ENCODE peak calls at places on chromosomes 3 and 15, in four cellular contexts. O is transverse colon, X is fibroblast of pulmonary artery, Z is breast epithelium. Y is an unnamed sample.

GRCh38 chr3:43344520-43344919 is 58.2 kb downstream of the SNRK start:
- DNase-seq in X (no peak), O (no peak), Z (no peak), Y (no peak)

GRCh38 chr15:82393671-82394070 is 35.9 kb upstream of the GOLGA6L9 start:
- DNase-seq in O (no peak), Z (no peak), X (no peak), Y (peak; percentile 16)

GRCh38 chr3:112101946-112102345 is 15.8 kb downstream of the C3orf52 start:
- DNase-seq in O (no peak), X (peak; percentile 72), Z (no peak), Y (peak; percentile 87)

GRCh38 chr15:85743392-85744045 is 51.2 kb downstream of the KLHL25 start:
- DNase-seq in X (no peak), Z (no peak), O (no peak), Y (no peak)

GRCh38 chr15:75720297-75720696 is 7.6 kb upstream of the CSPG4 start:
- DNase-seq in X (no peak), O (no peak), Z (no peak), Y (no peak)

GRCh38 chr3:185823280-185824044 is 1.4 kb downstream of the IGF2BP2 start:
- DNase-seq in X (peak; percentile 47), Z (no peak), O (peak; percentile 53), Y (no peak)

GRCh38 chr15:70095387-70096214 is 2.1 kb downstream of the TLE3 start:
- DNase-seq in X (no peak), O (peak; percentile 43), Z (no peak), Y (no peak)

GRCh38 chr3:29281265-29282228 is 676 bp downstream of the RBMS3 start:
- DNase-seq in O (no peak), Z (no peak), X (peak; percentile 74), Y (peak; percentile 65)

GRCh38 chr15:34647569-34648334 is 64.3 kb upstream of the GOLGA8B start:
- DNase-seq in X (no peak), O (no peak), Z (no peak), Y (peak; percentile 15)

GRCh38 chr15:37819191-37819590 is 115.2 kb upstream of the TMCO5A start:
- DNase-seq in O (no peak), Z (no peak), X (peak; percentile 38), Y (no peak)

GRCh38 chr15:86743283-86743903 is 663.7 kb downstream of the AGBL1 start:
- DNase-seq in X (no peak), Z (no peak), O (peak; percentile 64), Y (peak; percentile 0)

DNA sequence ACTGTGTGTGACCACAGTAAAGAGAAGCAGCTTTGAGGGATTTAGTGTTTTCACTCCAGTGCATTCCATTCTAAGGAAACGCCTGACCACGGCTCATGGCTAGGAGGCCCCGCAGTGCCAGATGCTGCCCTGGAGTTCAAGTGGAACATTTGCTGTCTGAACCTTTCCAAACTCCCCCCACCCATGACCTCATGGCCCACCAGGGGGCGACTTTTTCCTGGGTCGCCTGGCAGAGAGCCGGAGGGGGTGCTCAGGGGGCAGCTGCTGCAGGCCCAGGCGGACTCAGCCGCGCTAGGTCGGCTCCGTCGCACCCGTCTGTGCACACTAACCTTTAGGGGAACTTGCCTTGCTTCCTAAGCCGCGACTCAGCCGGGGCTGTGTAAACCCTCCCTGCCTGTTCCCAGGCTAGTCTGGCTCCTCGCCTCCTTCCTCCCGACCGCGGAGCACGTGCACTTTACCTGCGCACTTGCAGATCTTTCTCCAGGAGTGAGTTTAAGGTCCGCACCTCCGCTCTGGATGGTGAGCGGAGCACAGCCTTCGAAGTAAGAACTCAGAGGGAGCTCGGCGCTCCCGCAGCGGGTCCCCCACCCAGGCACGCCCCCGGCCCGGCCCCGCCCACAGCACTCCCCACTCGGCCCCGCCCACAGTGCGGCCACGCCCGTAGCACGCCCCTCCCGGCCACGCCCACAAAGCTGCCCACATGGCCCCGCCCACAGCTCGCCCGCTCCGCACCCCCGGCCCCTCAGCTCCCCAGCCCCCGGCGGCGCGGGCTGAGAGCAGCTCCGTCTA is at the start of gene OCA2:
- DNase-seq in O (peak; percentile 43), Z (peak; percentile 39), X (peak; percentile 25), Y (no peak)
- TF ChIP-seq CTCF in O (no peak), Z (no peak), X (peak; percentile 11), Y (no peak)

GRCh38 chr3:150490212-150490611 is 56.1 kb downstream of the SERP1 start:
- DNase-seq in Z (no peak), X (no peak), O (no peak), Y (no peak)

GRCh38 chr3:150495149-150495548 is 51.1 kb downstream of the SERP1 start:
- DNase-seq in Z (no peak), O (no peak), X (no peak), Y (no peak)

GRCh38 chr3:150497956-150498355 is 48.3 kb downstream of the SERP1 start:
- DNase-seq in O (no peak), X (peak; percentile 69), Z (no peak), Y (peak; percentile 65)

DNA sequence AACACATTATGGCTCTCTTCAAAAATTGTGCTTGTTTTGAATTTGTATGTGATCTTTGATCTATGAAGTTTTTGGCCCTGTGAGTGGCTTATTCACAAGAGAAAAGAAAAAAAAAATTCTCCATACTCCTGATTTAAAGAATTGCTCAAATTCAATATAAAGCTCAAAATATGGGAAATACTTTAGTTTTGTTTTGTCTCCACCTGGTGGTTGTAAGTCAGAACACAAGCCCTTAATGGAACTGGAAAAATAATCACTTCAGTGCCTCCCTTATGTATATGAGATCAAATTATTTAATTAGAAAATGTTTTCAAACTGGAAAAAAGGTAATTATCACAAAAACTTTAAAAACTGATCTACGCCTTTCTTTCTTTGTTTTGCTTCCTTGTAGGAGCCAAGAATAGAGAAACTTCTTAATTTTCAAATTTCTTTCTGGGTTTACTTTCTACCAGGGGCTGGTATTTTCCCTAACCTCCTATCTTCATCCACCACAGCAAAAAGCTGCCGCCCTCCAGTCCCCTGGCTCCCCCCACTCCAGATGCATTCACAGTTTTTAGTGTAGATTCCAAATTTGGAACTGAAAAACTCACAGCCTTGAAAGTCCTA is 50.6 kb downstream of the SERP1 start:
- DNase-seq in O (no peak), X (peak; percentile 77), Z (no peak), Y (peak; percentile 68)
- TF ChIP-seq CTCF in O (peak; percentile 86), X (peak; percentile 71), Z (peak; percentile 80), Y (peak; percentile 72)

GRCh38 chr3:96700322-96701315 is 113.8 kb upstream of the EPHA6 start:
- DNase-seq in Z (no peak), X (no peak), O (no peak), Y (no peak)
- TF ChIP-seq CTCF in Z (no peak), X (no peak), O (no peak), Y (no peak)

GRCh38 chr15:64690578-64691296 is 84.7 kb downstream of the RBPMS2 start:
- DNase-seq in O (no peak), Z (no peak), X (no peak), Y (no peak)
- TF ChIP-seq CTCF in O (no peak), Z (peak; percentile 28), X (peak; percentile 11), Y (no peak)

GRCh38 chr15:78810003-78810376 is 1.3 kb downstream of the ADAMTS7 start:
- DNase-seq in X (no peak), O (no peak), Z (no peak), Y (no peak)
- TF ChIP-seq CTCF in X (no peak), O (no peak), Z (no peak), Y (no peak)

Y was measured in fibroblast of mammary gland.